ENCODE peak calls at places on chromosomes 16 and 17, in ten cellular contexts. J is C1 segment of cervical spinal cord; E is AG20443; U is NCI-H510A treated with DMSO at 0.1 percent for 48 hours; P is iPS-NIHi11; T is heart left ventricle; R is M059J; Y is kidney glomerular epithelial cell; G is stimulated activated CD4-positive, alpha-beta T cell treated with anti-CD3 and anti-CD28 coated beads, Interleukin-2, amount 100 ng/mL, for 24 hours; B is COR-L47. M is an unnamed sample.

GRCh38 chr17:6639651-6640535 is 618 bp downstream of the KIAA0753 start:
- DNase-seq in B (no peak), J (no peak), R (peak), T (no peak), P (peak), U (no peak), Y (peak), G (no peak), E (peak), M (peak)

GRCh38 chr16:23567602-23568001 is 10.1 kb downstream of the UBFD1 start:
- DNase-seq in P (no peak), J (no peak), E (no peak), G (no peak), U (no peak), T (no peak), Y (no peak), R (no peak), B (no peak), M (peak)

GRCh38 chr16:89066746-89067145 is 26.9 kb upstream of the ACSF3 start:
- DNase-seq in P (no peak), Y (no peak), G (no peak), B (no peak), T (no peak), E (no peak), J (no peak), U (no peak), R (no peak), M (no peak)

GRCh38 chr17:7102421-7102820 is 12.2 kb downstream of the ASGR2 start:
- DNase-seq in G (no peak), R (no peak), Y (no peak), T (no peak), B (no peak), E (no peak), J (no peak), P (no peak), U (no peak), M (no peak)

GRCh38 chr16:77213542-77214108 is 14.4 kb downstream of the SYCE1L start:
- DNase-seq in U (no peak), B (no peak), R (peak), J (no peak), E (peak), P (no peak), G (no peak), Y (peak), T (peak), M (peak)

GRCh38 chr17:19978206-19978802 is 676 bp upstream of the AKAP10 start:
- DNase-seq in G (peak), T (no peak), E (peak), P (no peak), U (no peak), J (no peak), Y (peak), B (no peak), R (no peak), M (no peak)

GRCh38 chr17:11086623-11087022 is 154.4 kb upstream of the SHISA6 start:
- DNase-seq in B (no peak), R (no peak), Y (no peak), G (no peak), J (no peak), P (no peak), E (no peak), T (no peak), U (no peak), M (no peak)

GRCh38 chr16:68319185-68319908 is 8.5 kb downstream of the PRMT7 start:
- DNase-seq in R (no peak), B (no peak), U (no peak), T (no peak), P (no peak), G (peak), J (no peak), E (no peak), Y (peak), M (no peak)

GRCh38 chr17:71417142-71417541 is 703.7 kb upstream of the SOX9 start:
- DNase-seq in T (no peak), J (no peak), P (no peak), U (no peak), B (no peak), G (no peak), Y (no peak), R (no peak), E (no peak), M (no peak)

GRCh38 chr17:73698966-73699365 is 54.7 kb upstream of the SDK2 start:
- DNase-seq in B (no peak), P (no peak), U (no peak), Y (no peak), R (no peak), G (no peak), J (no peak), T (no peak), E (no peak), M (no peak)

GRCh38 chr17:37813753-37814152 is 68.9 kb upstream of the HNF1B start:
- DNase-seq in B (no peak), U (no peak), P (peak), J (no peak), E (peak), G (no peak), T (no peak), Y (peak), R (peak), M (peak)

GRCh38 chr16:13920510-13920818 is 510 bp downstream of the ERCC4 start:
- DNase-seq in J (no peak), Y (no peak), R (no peak), B (no peak), U (no peak), T (peak), G (no peak), E (no peak), P (no peak), M (no peak)

GRCh38 chr16:77297996-77298637 is 98.9 kb downstream of the SYCE1L start:
- DNase-seq in T (no peak), G (no peak), B (no peak), J (no peak), U (no peak), E (no peak), R (peak), P (no peak), Y (peak), M (peak)

GRCh38 chr16:1976216-1976520 is 4.3 kb downstream of the TBL3 start:
- DNase-seq in U (no peak), E (no peak), R (no peak), Y (no peak), J (no peak), G (no peak), B (no peak), P (no peak), T (no peak), M (no peak)

GRCh38 chr17:79874329-79874981 is 35.2 kb upstream of the CBX4 start:
- DNase-seq in R (peak), B (peak), T (no peak), P (peak), U (peak), J (no peak), E (peak), G (no peak), Y (peak), M (no peak)